ENCODE peak calls at places on chromosome 19, in seven cellular contexts. X is cardiac muscle cell; I is CD4-positive, CD25-positive, alpha-beta regulatory T cell; T is left lung; U is left ventricle myocardium inferior; D is thoracic aorta; M is CD8-positive, alpha-beta T cell. H is an unnamed sample.

GRCh38 chr19:52535831-52536800 is 8.6 kb downstream of the ZNF808 start:
- DNase-seq in X (peak), I (peak), T (peak), U (peak), D (peak), M (peak), H (peak)

GRCh38 chr19:48897181-48897580 is 1.4 kb downstream of the TULP2 start:
- DNase-seq in X (no peak), I (no peak), T (no peak), U (no peak), D (no peak), M (no peak), H (no peak)

GRCh38 chr19:7506385-7507328 is 9.2 kb upstream of the ZNF358 start:
- DNase-seq in X (peak), I (no peak), T (peak), U (peak), D (peak), M (peak), H (no peak)

GRCh38 chr19:35960432-35960972 is 24.3 kb downstream of the LRFN3 start:
- DNase-seq in X (no peak), I (no peak), T (no peak), U (no peak), D (no peak), M (no peak), H (no peak)

GRCh38 chr19:39946532-39946931 is 12.1 kb upstream of the FCGBP start:
- DNase-seq in X (peak), I (no peak), T (no peak), U (no peak), D (no peak), M (no peak), H (no peak)

GRCh38 chr19:6551607-6552450 is 21.0 kb downstream of the TNFSF9 start:
- DNase-seq in X (peak), I (peak), T (no peak), U (no peak), D (no peak), M (peak), H (no peak)

GRCh38 chr19:3554254-3555083 is 2.9 kb downstream of the MFSD12 start:
- DNase-seq in X (no peak), I (peak), T (no peak), U (no peak), D (no peak), M (peak), H (no peak)

GRCh38 chr19:34540811-34541557 is 59.4 kb downstream of the WTIP start:
- DNase-seq in X (no peak), I (no peak), T (no peak), U (no peak), D (no peak), M (no peak), H (no peak)

GRCh38 chr19:52690395-52691214 is 44.2 kb downstream of the ZNF611 start:
- DNase-seq in X (peak), I (peak), T (peak), U (peak), D (peak), M (peak), H (peak)

GRCh38 chr19:5152013-5152763 is 183.3 kb downstream of the KDM4B start:
- DNase-seq in X (no peak), I (no peak), T (no peak), U (no peak), D (no peak), M (no peak), H (no peak)

DNA sequence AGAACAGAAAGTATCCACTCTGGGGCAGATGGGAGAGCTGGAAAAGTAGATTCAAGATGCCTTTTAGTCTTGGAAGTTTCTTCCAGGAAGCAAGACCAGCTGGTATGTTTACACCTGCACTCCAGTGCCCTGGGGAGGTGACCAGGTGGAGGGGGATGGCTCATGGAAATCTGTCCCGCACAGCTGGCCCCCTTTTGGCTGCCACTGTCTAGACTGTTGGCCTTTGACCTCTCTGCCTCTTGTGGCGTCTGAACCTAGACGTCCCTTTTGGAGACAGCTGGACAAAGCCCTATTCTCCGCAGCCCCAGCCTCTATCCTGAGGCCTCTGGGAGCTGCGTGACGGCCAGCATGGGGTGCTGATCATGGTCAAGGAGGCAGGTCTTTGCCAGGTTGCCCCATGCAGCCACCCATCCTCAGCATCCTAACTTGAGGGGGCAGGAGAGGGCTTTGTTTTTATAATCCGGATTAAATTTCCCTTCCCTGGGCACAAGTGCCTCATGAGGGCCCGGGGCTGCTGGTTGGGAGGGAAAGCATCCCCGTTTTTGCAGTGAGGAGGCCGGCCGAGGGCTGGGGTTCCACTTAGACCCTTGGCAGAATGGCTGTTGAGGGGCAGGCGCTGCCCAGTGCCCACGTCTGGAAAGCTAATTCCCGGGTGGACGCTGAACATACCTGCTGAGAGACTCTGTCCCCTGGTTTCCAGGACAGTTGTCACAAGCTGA is 17.3 kb upstream of the GDF15 start:
- DNase-seq in X (no peak), I (no peak), T (peak), U (no peak), D (no peak), M (no peak), H (no peak)
- H3K27ac ChIP-seq in X (peak), I (no peak), T (peak), U (peak), D (no peak), M (no peak), H (peak)

GRCh38 chr19:45996933-45997332 is 1.7 kb downstream of the CCDC61 start:
- DNase-seq in X (no peak), I (no peak), T (no peak), U (no peak), D (no peak), M (no peak), H (no peak)

GRCh38 chr19:45990113-45990728 is 5.0 kb upstream of the CCDC61 start:
- DNase-seq in X (peak), I (no peak), T (no peak), U (no peak), D (no peak), M (no peak), H (no peak)

GRCh38 chr19:45994989-45995714 is at the start of gene CCDC61:
- DNase-seq in X (peak), I (peak), T (peak), U (peak), D (peak), M (peak), H (peak)

GRCh38 chr19:45995715-45996385 is 583 bp downstream of the CCDC61 start:
- DNase-seq in X (peak), I (no peak), T (no peak), U (no peak), D (no peak), M (no peak), H (no peak)

DNA sequence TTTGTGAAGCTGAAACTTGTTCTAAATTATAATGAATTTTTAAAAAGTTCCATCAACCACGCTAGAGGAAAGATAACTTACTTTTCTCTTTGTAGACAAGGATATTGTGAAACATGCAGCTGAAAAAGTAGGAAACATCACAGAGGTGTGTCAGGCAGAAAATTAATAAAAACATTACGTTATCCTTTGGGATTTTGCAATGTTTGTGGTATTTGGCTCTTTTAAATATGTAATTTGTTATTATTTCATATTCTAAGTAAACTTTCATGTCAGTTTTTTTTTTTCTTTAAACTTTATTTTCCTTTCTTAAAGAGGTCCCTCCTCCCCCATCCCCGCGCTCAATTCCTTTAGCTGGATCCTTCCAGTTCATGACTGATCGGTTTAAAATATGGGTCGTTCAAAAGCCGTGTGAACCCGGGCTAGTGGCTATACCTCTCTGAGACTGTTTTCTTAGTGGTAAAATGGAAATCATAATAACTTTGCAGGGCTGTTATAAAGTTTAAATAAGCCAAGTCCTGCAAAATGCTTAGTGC is 745 bp upstream of the CCDC61 start:
- DNase-seq in X (no peak), I (no peak), T (no peak), U (no peak), D (no peak), M (no peak), H (no peak)
- H3K27ac ChIP-seq in X (no peak), I (peak), T (no peak), U (peak), D (no peak), M (peak), H (no peak)

GRCh38 chr19:2057484-2058469 is 6.7 kb upstream of the MKNK2 start:
- DNase-seq in X (no peak), I (no peak), T (no peak), U (no peak), D (no peak), M (no peak), H (no peak)

GRCh38 chr19:2055871-2056809 is 5.1 kb upstream of the MKNK2 start:
- DNase-seq in X (peak), I (no peak), T (no peak), U (peak), D (no peak), M (no peak), H (no peak)

GRCh38 chr19:2058570-2059421 is 7.8 kb upstream of the MKNK2 start:
- DNase-seq in X (no peak), I (no peak), T (no peak), U (no peak), D (no peak), M (no peak), H (no peak)

GRCh38 chr19:2054763-2055162 is 3.7 kb upstream of the MKNK2 start:
- DNase-seq in X (no peak), I (no peak), T (no peak), U (no peak), D (no peak), M (no peak), H (no peak)

GRCh38 chr19:2056810-2057192 is 5.8 kb upstream of the MKNK2 start:
- DNase-seq in X (no peak), I (no peak), T (no peak), U (no peak), D (no peak), M (no peak), H (no peak)
- H3K27ac ChIP-seq in X (no peak), I (peak), T (peak), U (peak), D (peak), M (peak), H (peak)

DNA sequence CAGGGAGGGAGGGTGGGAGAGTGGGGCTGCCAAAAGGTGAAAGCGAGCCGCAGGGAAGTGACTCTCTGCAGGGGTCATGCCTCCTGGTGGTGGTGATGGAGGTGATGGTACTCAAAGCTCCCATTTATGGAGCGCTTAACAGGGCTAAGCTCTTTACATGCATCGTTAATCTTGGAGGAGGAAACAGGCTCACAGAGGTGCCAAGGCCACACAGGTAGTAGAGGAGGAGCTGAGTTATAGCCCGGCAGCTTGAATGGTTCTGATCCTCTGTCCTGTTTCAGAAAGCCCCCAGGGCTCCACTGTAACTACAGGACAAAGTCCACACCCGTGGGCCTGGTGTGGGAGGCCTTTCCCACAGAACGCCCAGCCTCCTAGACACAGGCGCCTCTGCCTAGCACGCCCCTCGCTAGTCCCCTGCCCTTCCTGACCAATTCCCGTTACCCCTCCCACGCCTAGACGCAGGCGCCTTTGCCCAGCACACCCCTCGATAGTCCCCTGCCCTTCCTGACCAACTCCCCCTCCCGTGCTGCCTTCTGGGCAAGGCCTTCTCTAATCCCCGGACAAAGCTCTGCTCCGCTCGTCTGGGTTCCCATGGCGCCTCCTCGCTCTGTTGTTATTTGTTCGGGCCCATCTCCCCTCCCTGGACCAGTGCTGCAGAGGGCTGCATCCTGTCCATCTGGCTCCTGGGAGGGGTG is 10.8 kb downstream of the PPP1R37 start:
- DNase-seq in X (no peak), I (no peak), T (no peak), U (no peak), D (no peak), M (no peak), H (no peak)
- H3K27ac ChIP-seq in X (no peak), I (no peak), T (no peak), U (peak), D (no peak), M (no peak), H (no peak)

H was measured in AG04450.